ENCODE peak calls at places on chromosomes 6 and 20, in five cellular contexts. W, Z, N, P and Q are unnamed samples.

GRCh38 chr6:29619578-29619977 is 13.4 kb downstream of the GABBR1 start:
- DNase-seq in N (no peak), Z (no peak), P (no peak), W (no peak), Q (no peak)

GRCh38 chr6:28597924-28598323 is 72.2 kb downstream of the GPX5 start:
- DNase-seq in Z (no peak), N (no peak), W (no peak), P (no peak), Q (no peak)

GRCh38 chr6:16089232-16089843 is 39.5 kb upstream of the MYLIP start:
- DNase-seq in N (peak), W (no peak), Z (no peak), P (peak), Q (no peak)

GRCh38 chr20:4835244-4836177 is 113.8 kb downstream of the PRND start:
- DNase-seq in W (peak), Z (no peak), N (peak), P (peak), Q (peak)

GRCh38 chr6:129929433-129929832 is 68.3 kb upstream of the TMEM244 start:
- DNase-seq in N (peak), Z (no peak), P (peak), W (no peak), Q (peak)

GRCh38 chr6:152572395-152573061 is 64.6 kb downstream of the SYNE1 start:
- DNase-seq in P (no peak), W (no peak), N (peak), Z (no peak), Q (no peak)

GRCh38 chr6:90268178-90268577 is 28.5 kb downstream of the BACH2 start:
- DNase-seq in P (no peak), Z (no peak), N (no peak), W (no peak), Q (no peak)

GRCh38 chr6:16130932-16131387 is 2.1 kb downstream of the MYLIP start:
- DNase-seq in Z (no peak), N (peak), P (peak), W (no peak), Q (peak)

DNA sequence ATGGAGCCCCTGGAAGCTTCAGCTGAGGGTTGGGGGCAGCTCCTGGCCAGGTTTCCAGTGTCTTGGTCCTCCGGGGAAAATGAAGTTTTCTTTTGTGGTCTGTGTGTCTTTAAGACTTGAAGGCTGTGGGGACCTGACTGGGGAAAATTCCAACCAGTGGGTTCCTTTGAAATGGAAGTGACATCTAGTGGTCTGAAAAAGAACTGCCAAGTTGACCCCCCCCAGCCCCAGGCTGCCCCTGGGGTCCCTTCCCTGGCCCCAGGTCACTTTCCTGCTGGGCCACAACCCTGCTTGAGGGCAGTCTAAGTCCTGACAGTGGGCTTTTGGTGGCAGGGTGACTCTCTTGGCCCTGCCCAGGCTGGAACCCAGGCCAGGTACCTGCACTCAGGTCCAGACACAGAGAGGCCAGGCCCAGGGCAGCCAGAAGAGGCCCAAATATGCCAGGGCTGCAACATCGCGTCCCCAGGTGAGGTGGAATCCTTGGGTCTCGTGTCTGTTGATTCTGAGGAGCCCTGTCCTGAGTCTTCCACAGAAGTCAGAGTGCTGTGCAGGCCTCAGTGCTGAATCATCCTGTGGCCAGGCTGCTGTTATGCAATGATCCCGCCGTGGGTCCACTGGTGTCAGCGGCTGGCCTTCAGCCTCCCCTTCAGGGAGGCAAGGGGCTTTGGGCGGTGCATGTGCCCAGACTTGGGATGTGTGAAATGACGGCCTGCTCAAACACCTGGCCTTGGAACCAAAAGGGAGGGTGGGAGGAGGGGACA is 68.4 kb downstream of the VEGFA start:
- DNase-seq in P (peak), W (peak), N (peak), Z (no peak), Q (peak)
- TF ChIP-seq CTCF in P (peak), W (peak), N (peak), Z (peak), Q (peak)

GRCh38 chr6:11731423-11731822 is 47.2 kb downstream of the ADTRP start:
- DNase-seq in N (no peak), Z (no peak), P (no peak), W (no peak), Q (no peak)
- H3K4me3 ChIP-seq in N (no peak), Z (no peak), P (no peak), W (no peak), Q (no peak)

GRCh38 chr6:6648659-6649343 is 60.3 kb downstream of the LY86 start:
- DNase-seq in W (no peak), P (no peak), Z (no peak), N (no peak), Q (no peak)

GRCh38 chr6:6649824-6650349 is 61.4 kb downstream of the LY86 start:
- DNase-seq in W (no peak), P (no peak), N (no peak), Z (no peak), Q (no peak)

GRCh38 chr6:6645266-6645917 is 56.9 kb downstream of the LY86 start:
- DNase-seq in P (no peak), N (no peak), W (no peak), Z (no peak), Q (no peak)

GRCh38 chr6:6646384-6646783 is 57.9 kb downstream of the LY86 start:
- DNase-seq in W (no peak), N (no peak), Z (no peak), P (no peak), Q (no peak)

DNA sequence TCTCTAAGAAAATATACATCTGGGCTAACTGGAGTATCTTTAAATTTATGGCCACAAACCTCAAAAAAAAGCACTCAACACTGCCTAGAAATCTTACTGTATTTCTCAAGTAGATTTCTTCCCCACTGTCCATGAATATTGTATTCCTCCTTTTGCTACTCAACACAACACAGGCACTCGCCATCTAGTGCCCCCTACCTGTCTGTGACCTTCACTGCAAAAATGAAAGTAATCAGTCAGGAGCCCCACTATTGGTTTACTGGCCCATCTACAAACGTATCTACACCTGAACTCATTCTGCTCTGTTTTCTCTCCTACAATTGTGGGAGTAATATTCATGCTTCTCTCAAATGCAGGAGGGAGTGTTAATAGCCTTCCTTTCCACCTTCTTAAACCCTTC is 58.3 kb downstream of the LY86 start:
- DNase-seq in N (no peak), W (no peak), P (no peak), Z (no peak), Q (no peak)
- TF ChIP-seq CTCF in N (no peak), W (no peak), P (no peak), Z (no peak), Q (no peak)

DNA sequence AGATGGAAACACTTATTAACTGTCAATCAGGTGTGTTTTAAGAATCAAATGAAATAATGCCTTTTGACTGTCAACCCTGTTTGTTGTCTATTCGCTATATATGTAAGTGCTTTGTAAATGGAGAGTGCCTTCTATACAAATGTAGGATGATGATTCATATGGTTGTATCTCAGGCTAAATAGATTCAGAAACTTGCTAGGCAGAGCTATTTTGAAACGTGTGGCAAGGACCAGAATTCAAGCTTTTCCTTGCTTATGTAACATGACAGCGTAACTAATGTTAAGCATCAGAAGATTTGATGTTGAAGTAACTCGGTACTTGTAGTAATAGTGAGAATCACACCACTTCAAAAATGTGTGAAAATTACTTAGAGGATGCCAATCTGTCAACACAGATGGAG is 3.4 kb downstream of the OGFRL1 start:
- DNase-seq in P (no peak), N (peak), W (no peak), Z (no peak), Q (no peak)
- H3K4me3 ChIP-seq in P (no peak), N (no peak), W (no peak), Z (no peak), Q (no peak)